ENCODE peak calls at places on chromosomes 1 and 21, in four cellular contexts. One of them, this sample, is unnamed.

GRCh38 chr1:43666608-43667007 is 16.7 kb downstream of the KDM4A start:
- DNase-seq in neural progenitor cell: no peak
- DNase-seq in RPMI7951: peak; percentile 50
- DNase-seq in activated CD8-positive, alpha-beta memory T cell treated with anti-CD3 and anti-CD28 coated beads for 1 hour: no peak
- DNase-seq in this sample: peak; percentile 98

GRCh38 chr1:156126043-156126700 is 11.7 kb downstream of the LMNA start:
- DNase-seq in neural progenitor cell: no peak
- DNase-seq in RPMI7951: peak; percentile 99
- DNase-seq in activated CD8-positive, alpha-beta memory T cell treated with anti-CD3 and anti-CD28 coated beads for 1 hour: no peak
- DNase-seq in this sample: peak; percentile 94

GRCh38 chr1:98920441-98921110 is 84.1 kb downstream of the PLPPR5 start:
- DNase-seq in neural progenitor cell: no peak
- DNase-seq in RPMI7951: peak; percentile 2
- DNase-seq in activated CD8-positive, alpha-beta memory T cell treated with anti-CD3 and anti-CD28 coated beads for 1 hour: no peak
- DNase-seq in this sample: peak; percentile 80

GRCh38 chr21:15549671-15550070 is 180.1 kb upstream of the USP25 start:
- DNase-seq in neural progenitor cell: no peak
- DNase-seq in RPMI7951: peak; percentile 39
- DNase-seq in activated CD8-positive, alpha-beta memory T cell treated with anti-CD3 and anti-CD28 coated beads for 1 hour: no peak
- DNase-seq in this sample: no peak

GRCh38 chr1:27436204-27437159 is 44.1 kb downstream of the GPR3 start:
- DNase-seq in neural progenitor cell: no peak
- DNase-seq in RPMI7951: peak; percentile 73
- DNase-seq in activated CD8-positive, alpha-beta memory T cell treated with anti-CD3 and anti-CD28 coated beads for 1 hour: no peak
- DNase-seq in this sample: peak; percentile 82

GRCh38 chr1:995665-996633 is 3.9 kb downstream of the HES4 start:
- DNase-seq in neural progenitor cell: no peak
- DNase-seq in RPMI7951: no peak
- DNase-seq in activated CD8-positive, alpha-beta memory T cell treated with anti-CD3 and anti-CD28 coated beads for 1 hour: no peak
- DNase-seq in this sample: peak; percentile 44

GRCh38 chr1:174818014-174818616 is 181.6 kb upstream of the CACYBP start:
- DNase-seq in neural progenitor cell: no peak
- DNase-seq in RPMI7951: no peak
- DNase-seq in activated CD8-positive, alpha-beta memory T cell treated with anti-CD3 and anti-CD28 coated beads for 1 hour: no peak
- DNase-seq in this sample: no peak

GRCh38 chr21:33884361-33885157 is 31.0 kb downstream of the ATP5PO start:
- DNase-seq in neural progenitor cell: no peak
- DNase-seq in RPMI7951: peak; percentile 96
- DNase-seq in activated CD8-positive, alpha-beta memory T cell treated with anti-CD3 and anti-CD28 coated beads for 1 hour: no peak
- DNase-seq in this sample: no peak

GRCh38 chr1:87956072-87956471 is 627.4 kb downstream of the LMO4 start:
- DNase-seq in neural progenitor cell: peak; percentile 84
- DNase-seq in RPMI7951: peak; percentile 95
- DNase-seq in activated CD8-positive, alpha-beta memory T cell treated with anti-CD3 and anti-CD28 coated beads for 1 hour: no peak
- DNase-seq in this sample: peak; percentile 97

GRCh38 chr1:214551436-214552173 is at the start of gene PTPN14:
- DNase-seq in neural progenitor cell: peak; percentile 98
- DNase-seq in RPMI7951: peak; percentile 94
- DNase-seq in activated CD8-positive, alpha-beta memory T cell treated with anti-CD3 and anti-CD28 coated beads for 1 hour: no peak
- DNase-seq in this sample: peak; percentile 95

GRCh38 chr1:167161242-167161641 is 59.4 kb upstream of the POU2F1 start:
- DNase-seq in neural progenitor cell: no peak
- DNase-seq in RPMI7951: peak; percentile 18
- DNase-seq in activated CD8-positive, alpha-beta memory T cell treated with anti-CD3 and anti-CD28 coated beads for 1 hour: no peak
- DNase-seq in this sample: peak; percentile 93

GRCh38 chr1:184449916-184450315 is 63.1 kb downstream of the C1orf21 start:
- DNase-seq in neural progenitor cell: no peak
- DNase-seq in RPMI7951: no peak
- DNase-seq in activated CD8-positive, alpha-beta memory T cell treated with anti-CD3 and anti-CD28 coated beads for 1 hour: no peak
- DNase-seq in this sample: peak; percentile 65

GRCh38 chr1:91065337-91065736 is 43.5 kb upstream of the ZNF644 start:
- DNase-seq in neural progenitor cell: no peak
- DNase-seq in RPMI7951: no peak
- DNase-seq in activated CD8-positive, alpha-beta memory T cell treated with anti-CD3 and anti-CD28 coated beads for 1 hour: no peak
- DNase-seq in this sample: no peak

GRCh38 chr21:15063821-15064575 is 802 bp downstream of the NRIP1 start:
- DNase-seq in neural progenitor cell: peak; percentile 69
- DNase-seq in RPMI7951: peak; percentile 52
- DNase-seq in activated CD8-positive, alpha-beta memory T cell treated with anti-CD3 and anti-CD28 coated beads for 1 hour: peak; percentile 5
- DNase-seq in this sample: peak; percentile 37

GRCh38 chr1:160474392-160475242 is 48.4 kb downstream of the SLAMF6 start:
- DNase-seq in neural progenitor cell: no peak
- DNase-seq in RPMI7951: no peak
- DNase-seq in activated CD8-positive, alpha-beta memory T cell treated with anti-CD3 and anti-CD28 coated beads for 1 hour: no peak
- DNase-seq in this sample: no peak

GRCh38 chr21:42112857-42113256 is 41.7 kb downstream of the UMODL1 start:
- DNase-seq in neural progenitor cell: no peak
- DNase-seq in RPMI7951: no peak
- DNase-seq in activated CD8-positive, alpha-beta memory T cell treated with anti-CD3 and anti-CD28 coated beads for 1 hour: no peak
- DNase-seq in this sample: peak; percentile 51

GRCh38 chr1:201356701-201357100 is 20.8 kb downstream of the TNNT2 start:
- DNase-seq in neural progenitor cell: no peak
- DNase-seq in RPMI7951: no peak
- DNase-seq in activated CD8-positive, alpha-beta memory T cell treated with anti-CD3 and anti-CD28 coated beads for 1 hour: no peak
- DNase-seq in this sample: no peak

This sample was measured in epithelial cell of esophagus.